ENCODE peak calls at places on chromosomes 2 and 18, in nine cellular contexts. V is H9; P is T-helper 2 cell; A is RKO; F is left ventricle myocardium inferior; H is left colon; J is RPMI7951; S is HFFc6; I is activated CD8-positive, alpha-beta memory T cell treated with anti-CD3 and anti-CD28 coated beads for 48 hours. C is an unnamed sample.

GRCh38 chr2:20091305-20091991 is 40.0 kb upstream of the LAPTM4A start:
- DNase-seq in V (no peak), P (no peak), A (peak; percentile 36), F (peak; percentile 69), H (no peak), J (peak; percentile 95), S (peak; percentile 93), I (no peak), C (no peak)

GRCh38 chr2:2848198-2848597 is 517.1 kb upstream of the MYT1L start:
- DNase-seq in V (no peak), P (no peak), A (no peak), F (no peak), H (no peak), J (no peak), S (no peak), I (no peak), C (no peak)

GRCh38 chr2:152384992-152385391 is 50.0 kb downstream of the FMNL2 start:
- DNase-seq in V (no peak), P (no peak), A (no peak), F (no peak), H (no peak), J (no peak), S (no peak), I (no peak), C (no peak)

GRCh38 chr18:48459016-48459415 is 49.8 kb upstream of the ZBTB7C start:
- DNase-seq in V (no peak), P (no peak), A (no peak), F (no peak), H (no peak), J (no peak), S (no peak), I (no peak), C (no peak)

GRCh38 chr2:54015809-54016703 is 45.3 kb upstream of the PSME4 start:
- DNase-seq in V (no peak), P (no peak), A (peak; percentile 12), F (no peak), H (no peak), J (peak; percentile 5), S (peak; percentile 73), I (no peak), C (no peak)

GRCh38 chr2:240353944-240354343 is 81.5 kb upstream of the GPC1 start:
- DNase-seq in V (no peak), P (no peak), A (no peak), F (no peak), H (no peak), J (no peak), S (no peak), I (no peak), C (no peak)

GRCh38 chr2:172431993-172432392 is 4.6 kb downstream of the ITGA6 start:
- DNase-seq in V (no peak), P (no peak), A (no peak), F (no peak), H (no peak), J (no peak), S (no peak), I (no peak), C (no peak)

GRCh38 chr2:76958749-76959148 is 563.4 kb downstream of the LRRTM4 start:
- DNase-seq in V (peak; percentile 66), P (no peak), A (peak; percentile 30), F (no peak), H (no peak), J (no peak), S (no peak), I (no peak), C (no peak)

GRCh38 chr2:105406221-105406620 is 7.4 kb upstream of the FHL2 start:
- DNase-seq in V (no peak), P (no peak), A (peak; percentile 92), F (no peak), H (no peak), J (peak; percentile 93), S (peak; percentile 93), I (no peak), C (no peak)

GRCh38 chr2:240369725-240370585 is 65.5 kb upstream of the GPC1 start:
- DNase-seq in V (no peak), P (no peak), A (peak; percentile 39), F (peak; percentile 82), H (peak; percentile 27), J (peak; percentile 95), S (peak; percentile 95), I (no peak), C (peak; percentile 39)

GRCh38 chr2:86035883-86036789 is 69.5 kb downstream of the POLR1A start:
- DNase-seq in V (no peak), P (peak; percentile 21), A (peak; percentile 5), F (peak; percentile 83), H (peak; percentile 69), J (peak; percentile 98), S (peak; percentile 71), I (no peak), C (peak; percentile 65)

GRCh38 chr2:10740226-10740625 is 18.8 kb downstream of the ATP6V1C2 start:
- DNase-seq in V (no peak), P (no peak), A (no peak), F (no peak), H (no peak), J (no peak), S (no peak), I (no peak), C (no peak)

GRCh38 chr2:126513033-126513432 is 142.9 kb upstream of the GYPC start:
- DNase-seq in V (no peak), P (no peak), A (peak; percentile 56), F (no peak), H (no peak), J (peak; percentile 46), S (no peak), I (no peak), C (no peak)

GRCh38 chr2:234853739-234854138 is 98.1 kb upstream of the SH3BP4 start:
- DNase-seq in V (no peak), P (no peak), A (no peak), F (no peak), H (no peak), J (no peak), S (no peak), I (no peak), C (no peak)

GRCh38 chr2:241950878-241951331 is 81.4 kb downstream of the RTP5 start:
- DNase-seq in V (peak; percentile 89), P (peak; percentile 44), A (peak; percentile 60), F (peak; percentile 72), H (peak; percentile 85), J (peak; percentile 57), S (peak; percentile 41), I (peak; percentile 25), C (peak; percentile 81)

GRCh38 chr2:54876764-54877163 is 153.3 kb downstream of the EML6 start:
- DNase-seq in V (no peak), P (no peak), A (peak; percentile 15), F (no peak), H (no peak), J (no peak), S (no peak), I (no peak), C (no peak)

GRCh38 chr2:189552991-189553404 is 27.6 kb downstream of the SLC40A1 start:
- DNase-seq in V (no peak), P (no peak), A (peak; percentile 22), F (no peak), H (no peak), J (no peak), S (no peak), I (no peak), C (no peak)

GRCh38 chr2:83874712-83875430 is 584.2 kb downstream of the SUCLG1 start:
- DNase-seq in V (no peak), P (no peak), A (no peak), F (no peak), H (no peak), J (no peak), S (no peak), I (no peak), C (no peak)

GRCh38 chr18:3664563-3665178 is 214.7 kb downstream of the TGIF1 start:
- DNase-seq in V (no peak), P (no peak), A (no peak), F (no peak), H (no peak), J (peak; percentile 55), S (no peak), I (no peak), C (no peak)

GRCh38 chr18:30908381-30908780 is 134.2 kb downstream of the DSC3 start:
- DNase-seq in V (no peak), P (no peak), A (peak; percentile 3), F (no peak), H (no peak), J (no peak), S (no peak), I (no peak), C (no peak)

GRCh38 chr2:170524828-170525565 is 190.1 kb upstream of the SP5 start:
- DNase-seq in V (no peak), P (no peak), A (no peak), F (no peak), H (no peak), J (peak; percentile 37), S (no peak), I (no peak), C (no peak)

GRCh38 chr2:120992791-120993555 is 257.3 kb downstream of the GLI2 start:
- DNase-seq in V (no peak), P (no peak), A (no peak), F (no peak), H (no peak), J (peak; percentile 67), S (no peak), I (no peak), C (no peak)

GRCh38 chr2:881204-881918 is 69.3 kb upstream of the SNTG2 start:
- DNase-seq in V (peak; percentile 14), P (no peak), A (no peak), F (no peak), H (no peak), J (peak; percentile 59), S (no peak), I (no peak), C (no peak)

GRCh38 chr2:160736629-160737028 is 243.0 kb upstream of the RBMS1 start:
- DNase-seq in V (no peak), P (no peak), A (no peak), F (no peak), H (no peak), J (peak; percentile 60), S (peak; percentile 59), I (no peak), C (no peak)

GRCh38 chr2:66571873-66572272 is 136.9 kb downstream of the MEIS1 start:
- DNase-seq in V (no peak), P (no peak), A (no peak), F (no peak), H (no peak), J (no peak), S (peak; percentile 74), I (no peak), C (no peak)

GRCh38 chr2:38461470-38461869 is 84.4 kb upstream of the ATL2 start:
- DNase-seq in V (no peak), P (no peak), A (no peak), F (no peak), H (no peak), J (no peak), S (no peak), I (no peak), C (no peak)

GRCh38 chr2:231709981-231710750 is 1.8 kb downstream of the PTMA start:
- DNase-seq in V (peak; percentile 56), P (peak; percentile 79), A (peak; percentile 87), F (peak; percentile 82), H (peak; percentile 86), J (peak; percentile 84), S (peak; percentile 73), I (peak; percentile 79), C (peak; percentile 91)

GRCh38 chr2:197369228-197369945 is 58.8 kb upstream of the ANKRD44 start:
- DNase-seq in V (no peak), P (no peak), A (no peak), F (no peak), H (no peak), J (peak; percentile 33), S (no peak), I (no peak), C (no peak)

GRCh38 chr2:235325126-235325525 is 168.7 kb upstream of the AGAP1 start:
- DNase-seq in V (peak; percentile 36), P (no peak), A (no peak), F (no peak), H (no peak), J (no peak), S (no peak), I (no peak), C (no peak)

GRCh38 chr2:200308001-200308400 is 1.5 kb downstream of the SPATS2L start:
- DNase-seq in V (no peak), P (no peak), A (peak; percentile 49), F (no peak), H (no peak), J (peak; percentile 32), S (peak; percentile 25), I (no peak), C (no peak)

GRCh38 chr2:230868151-230868946 is 3.6 kb downstream of the ITM2C start:
- DNase-seq in V (peak; percentile 76), P (no peak), A (no peak), F (no peak), H (no peak), J (no peak), S (no peak), I (no peak), C (peak; percentile 15)

C was measured in stomach.